ENCODE peak calls at places on chromosomes 13 and 19, in nine cellular contexts. R, P, G, T, Z, H, C, V and M are unnamed samples.

GRCh38 chr13:110343241-110343865 is 36.3 kb downstream of the COL4A2 start:
- DNase-seq in P (no peak), T (no peak), H (no peak), V (no peak), G (no peak), Z (peak), R (no peak), C (no peak), M (peak)

GRCh38 chr19:31378404-31378803 is 29.2 kb upstream of the TSHZ3 start:
- DNase-seq in Z (peak), G (no peak), V (no peak), H (peak), R (peak), P (peak), T (no peak), C (no peak), M (peak)

GRCh38 chr13:93108111-93108581 is 118.5 kb upstream of the GPC6 start:
- DNase-seq in V (no peak), P (no peak), R (no peak), Z (peak), G (no peak), T (no peak), H (peak), C (no peak), M (peak)

GRCh38 chr19:35024095-35024494 is 6.2 kb upstream of the SCN1B start:
- DNase-seq in G (no peak), V (no peak), Z (no peak), P (no peak), C (no peak), H (no peak), R (no peak), T (no peak), M (no peak)

GRCh38 chr19:30070970-30071632 is 129.1 kb downstream of the URI1 start:
- DNase-seq in H (no peak), V (no peak), Z (no peak), T (no peak), G (no peak), P (no peak), R (no peak), C (no peak), M (no peak)

GRCh38 chr19:50206191-50206590 is 2.8 kb downstream of the MYH14 start:
- DNase-seq in G (no peak), Z (no peak), H (no peak), V (no peak), C (no peak), T (no peak), P (no peak), R (no peak), M (no peak)

GRCh38 chr19:18660051-18660910 is 23.2 kb upstream of the CRTC1 start:
- DNase-seq in Z (peak), H (peak), R (no peak), T (peak), V (no peak), P (peak), C (no peak), G (no peak), M (peak)

GRCh38 chr19:49802836-49803528 is 10.1 kb downstream of the FUZ start:
- DNase-seq in P (no peak), G (no peak), T (no peak), Z (no peak), R (no peak), V (peak), C (no peak), H (no peak), M (no peak)

GRCh38 chr19:21109116-21109515 is 27.1 kb downstream of the ZNF714 start:
- DNase-seq in G (no peak), Z (peak), T (no peak), C (no peak), P (no peak), V (no peak), R (no peak), H (peak), M (peak)

GRCh38 chr13:100045355-100045754 is 43.5 kb upstream of the PCCA start:
- DNase-seq in G (no peak), C (no peak), Z (no peak), P (no peak), H (no peak), T (no peak), V (no peak), R (no peak), M (no peak)

GRCh38 chr19:40813182-40813581 is 14.2 kb downstream of the EGLN2 start:
- DNase-seq in T (no peak), C (no peak), H (no peak), Z (no peak), R (no peak), P (no peak), V (no peak), G (no peak), M (no peak)

GRCh38 chr13:36029171-36029570 is 102.0 kb downstream of the DCLK1 start:
- DNase-seq in H (no peak), G (no peak), P (no peak), V (no peak), C (no peak), Z (peak), T (no peak), R (no peak), M (peak)

GRCh38 chr19:33273881-33274662 is 28.3 kb downstream of the CEBPA start:
- DNase-seq in T (peak), H (peak), P (no peak), G (peak), R (peak), Z (peak), V (no peak), C (no peak), M (peak)

GRCh38 chr19:55156202-55157063 is 1.1 kb downstream of the TNNI3 start:
- DNase-seq in G (no peak), V (peak), H (peak), R (peak), Z (no peak), C (peak), P (no peak), T (no peak), M (peak)